ENCODE peak calls at places on chromosome 7, in ten cellular contexts. Z, O, U, E, H, S, L, X, W and B are unnamed samples.
A peak's percentile ranks its signal among the peaks of the same experiment; 100 is the strongest.

GRCh38 chr7:34108150-34108549 is 202.8 kb downstream of the BMPER start:
- DNase-seq in S (peak; percentile 34), W (peak; percentile 56), O (peak; percentile 63), U (no peak), L (no peak), H (no peak), E (peak; percentile 77), Z (peak; percentile 95), X (no peak), B (no peak)

GRCh38 chr7:74051629-74052410 is 23.8 kb downstream of the ELN start:
- DNase-seq in L (peak; percentile 38), W (no peak), O (no peak), H (peak; percentile 70), S (peak; percentile 21), U (no peak), X (peak; percentile 69), E (no peak), Z (no peak), B (peak; percentile 74)

GRCh38 chr7:81925530-81925929 is 155.7 kb upstream of the HGF start:
- DNase-seq in L (no peak), Z (no peak), W (no peak), S (no peak), O (no peak), E (no peak), X (peak; percentile 19), H (no peak), U (no peak), B (no peak)

GRCh38 chr7:11858026-11858425 is 26.0 kb upstream of the THSD7A start:
- DNase-seq in H (no peak), U (no peak), L (no peak), Z (no peak), W (no peak), E (no peak), X (no peak), O (no peak), S (no peak), B (no peak)

GRCh38 chr7:95608344-95609173 is 12.2 kb upstream of the PDK4 start:
- DNase-seq in E (peak; percentile 98), L (peak; percentile 31), X (peak; percentile 73), O (peak; percentile 96), S (peak; percentile 94), Z (peak; percentile 90), U (peak; percentile 60), H (peak; percentile 89), W (peak; percentile 96), B (peak; percentile 83)

GRCh38 chr7:67251986-67252558 is 255.4 kb downstream of the TYW1 start:
- DNase-seq in X (no peak), L (no peak), U (no peak), S (no peak), Z (no peak), W (no peak), E (no peak), O (no peak), H (no peak), B (no peak)

GRCh38 chr7:77731716-77732115 is 35.5 kb downstream of the RSBN1L start:
- DNase-seq in Z (no peak), U (no peak), L (no peak), O (no peak), S (no peak), E (no peak), X (no peak), W (no peak), H (no peak), B (no peak)

GRCh38 chr7:99514050-99514449 is 9.6 kb downstream of the ZKSCAN5 start:
- DNase-seq in X (no peak), U (no peak), Z (peak; percentile 58), L (no peak), H (no peak), S (no peak), O (peak; percentile 21), E (peak; percentile 40), W (no peak), B (no peak)

GRCh38 chr7:1532456-1533254 is 2.2 kb downstream of the MAFK start:
- DNase-seq in H (peak; percentile 92), Z (peak; percentile 93), S (peak; percentile 86), L (no peak), U (peak; percentile 100), X (no peak), E (peak; percentile 88), O (peak; percentile 93), W (peak; percentile 94), B (no peak)

GRCh38 chr7:33258561-33258960 is 129.2 kb downstream of the BBS9 start:
- DNase-seq in Z (peak; percentile 50), O (peak; percentile 57), H (no peak), L (no peak), S (no peak), X (no peak), E (peak; percentile 85), W (no peak), U (no peak), B (no peak)